ENCODE peak calls at places on chromosome 18, in four cellular contexts. Q is HepG2, M is K562, R is GM12878. E is an unnamed sample.

GRCh38 chr18:79366177-79367094 is 29.3 kb upstream of the NFATC1 start:
- DNase-seq in M (no peak), Q (no peak), R (no peak), E (no peak)

GRCh38 chr18:30987479-30988241 is 54.9 kb downstream of the DSC3 start:
- DNase-seq in M (peak), Q (no peak), R (no peak), E (no peak)

GRCh38 chr18:71442830-71443229 is 1101.3 kb downstream of the CBLN2 start:
- DNase-seq in R (no peak), M (no peak), Q (no peak), E (no peak)

GRCh38 chr18:388198-388597 is 112.3 kb downstream of the COLEC12 start:
- DNase-seq in Q (no peak), R (no peak), M (no peak), E (no peak)

GRCh38 chr18:8701546-8702118 is 3.7 kb upstream of the MTCL1 start:
- DNase-seq in R (no peak), Q (peak), M (no peak), E (no peak)

GRCh38 chr18:50461251-50461650 is 86.4 kb downstream of the SKA1 start:
- DNase-seq in Q (no peak), R (no peak), M (no peak), E (no peak)

GRCh38 chr18:32812342-32812741 is 39.5 kb upstream of the KLHL14 start:
- DNase-seq in R (no peak), Q (no peak), M (no peak), E (no peak)

GRCh38 chr18:40841473-40841872 is 1113.6 kb upstream of the PIK3C3 start:
- DNase-seq in M (no peak), Q (no peak), R (no peak), E (no peak)

GRCh38 chr18:62183578-62184195 is 3.2 kb downstream of the PIGN start:
- DNase-seq in R (no peak), Q (peak), M (peak), E (peak)

GRCh38 chr18:41543815-41544214 is 411.2 kb upstream of the PIK3C3 start:
- DNase-seq in M (no peak), R (no peak), Q (no peak), E (no peak)

GRCh38 chr18:58409802-58410445 is 219.0 kb downstream of the ALPK2 start:
- DNase-seq in Q (peak), M (no peak), R (no peak), E (no peak)

GRCh38 chr18:26225022-26225693 is 1.1 kb upstream of the TAF4B start:
- DNase-seq in R (no peak), M (no peak), Q (no peak), E (no peak)

GRCh38 chr18:58315041-58315440 is 271.0 kb downstream of the NEDD4L start:
- DNase-seq in R (no peak), Q (peak), M (no peak), E (no peak)

GRCh38 chr18:21115519-21116411 is 4.2 kb upstream of the ROCK1 start:
- DNase-seq in M (no peak), Q (no peak), R (no peak), E (no peak)

GRCh38 chr18:55085557-55086285 is 126.5 kb upstream of the CCDC68 start:
- DNase-seq in M (no peak), Q (no peak), R (no peak), E (no peak)

GRCh38 chr18:25056456-25056855 is 295.5 kb downstream of the ZNF521 start:
- DNase-seq in Q (no peak), R (no peak), M (no peak), E (no peak)

GRCh38 chr18:12585218-12585617 is 72.7 kb downstream of the SPIRE1 start:
- DNase-seq in Q (no peak), M (no peak), R (no peak), E (no peak)

GRCh38 chr18:46536215-46536874 is 120.7 kb downstream of the LOXHD1 start:
- DNase-seq in Q (no peak), M (no peak), R (no peak), E (no peak)

GRCh38 chr18:3720818-3721545 is 271.0 kb downstream of the TGIF1 start:
- DNase-seq in Q (no peak), R (no peak), M (no peak), E (no peak)

GRCh38 chr18:79402977-79403722 is 7.4 kb downstream of the NFATC1 start:
- DNase-seq in M (no peak), R (no peak), Q (no peak), E (no peak)

GRCh38 chr18:36419913-36420531 is 122.5 kb downstream of the FHOD3 start:
- DNase-seq in Q (peak), R (no peak), M (no peak), E (no peak)

GRCh38 chr18:58288922-58289797 is 245.1 kb downstream of the NEDD4L start:
- DNase-seq in R (no peak), Q (no peak), M (no peak), E (no peak)

GRCh38 chr18:27009293-27009692 is 143.8 kb upstream of the AQP4 start:
- DNase-seq in R (no peak), M (no peak), Q (no peak), E (no peak)

GRCh38 chr18:9726936-9727335 is 18.8 kb downstream of the RAB31 start:
- DNase-seq in Q (no peak), M (no peak), R (no peak), E (no peak)

GRCh38 chr18:9722691-9723090 is 14.6 kb downstream of the RAB31 start:
- DNase-seq in R (no peak), Q (peak), M (no peak), E (no peak)

GRCh38 chr18:9721893-9722515 is 13.9 kb downstream of the RAB31 start:
- DNase-seq in Q (no peak), M (no peak), R (no peak), E (no peak)

GRCh38 chr18:9724797-9725196 is 16.7 kb downstream of the RAB31 start:
- DNase-seq in Q (no peak), R (no peak), M (no peak), E (no peak)

GRCh38 chr18:9726175-9726574 is 18.1 kb downstream of the RAB31 start:
- DNase-seq in Q (no peak), R (no peak), M (no peak), E (no peak)
- TF ChIP-seq FOXK2 in Q (no peak), R (no peak), M (no peak), E (no peak)

GRCh38 chr18:74387362-74387761 is 69.7 kb downstream of the DIPK1C start:
- DNase-seq in R (no peak), M (no peak), Q (no peak), E (no peak)

GRCh38 chr18:74380916-74381315 is 65.3 kb downstream of the C18orf63 start:
- DNase-seq in R (no peak), M (no peak), Q (no peak), E (no peak)

GRCh38 chr18:74381621-74382350 is 66.1 kb downstream of the C18orf63 start:
- DNase-seq in Q (no peak), M (no peak), R (no peak), E (no peak)

GRCh38 chr18:74378179-74378682 is 62.6 kb downstream of the C18orf63 start:
- DNase-seq in R (no peak), M (no peak), Q (no peak), E (no peak)

DNA sequence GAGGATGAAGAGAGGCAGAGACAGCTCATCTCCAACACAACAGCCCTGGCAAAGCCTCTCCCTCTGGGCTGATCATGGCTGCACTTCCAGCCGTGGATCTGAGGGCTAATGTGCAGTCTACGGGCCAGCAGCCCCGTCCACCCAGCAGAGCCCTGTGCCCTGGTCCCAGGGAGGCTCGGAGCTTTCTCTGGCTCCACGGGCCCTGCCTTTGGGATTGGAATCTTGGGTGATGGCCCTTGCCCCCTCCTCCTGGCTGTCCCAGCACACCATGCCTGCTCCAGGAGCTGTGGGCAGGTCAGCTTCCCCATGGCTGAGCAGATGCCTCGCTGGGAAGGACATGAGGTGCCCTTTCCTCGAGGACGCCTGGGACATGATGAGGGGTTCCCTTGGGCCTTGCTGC is 66.8 kb downstream of the C18orf63 start:
- DNase-seq in M (no peak), R (no peak), Q (no peak), E (no peak)
- TF ChIP-seq BHLHE40 in M (no peak), R (no peak), Q (no peak), E (no peak)

GRCh38 chr18:48208432-48208948 is 200.7 kb downstream of the ZBTB7C start:
- DNase-seq in M (no peak), R (no peak), Q (no peak), E (no peak)
- TF ChIP-seq FOXK2 in M (no peak), R (no peak), Q (no peak), E (no peak)

GRCh38 chr18:10193446-10193845 is 261.0 kb upstream of the APCDD1 start:
- DNase-seq in M (no peak), R (no peak), Q (no peak), E (no peak)

GRCh38 chr18:10190564-10190963 is 263.9 kb upstream of the APCDD1 start:
- DNase-seq in R (no peak), M (no peak), Q (no peak), E (no peak)

GRCh38 chr18:10195529-10195928 is 258.9 kb upstream of the APCDD1 start:
- DNase-seq in M (no peak), R (no peak), Q (no peak), E (no peak)

GRCh38 chr18:10197097-10197496 is 257.3 kb upstream of the APCDD1 start:
- DNase-seq in R (no peak), Q (no peak), M (no peak), E (no peak)

DNA sequence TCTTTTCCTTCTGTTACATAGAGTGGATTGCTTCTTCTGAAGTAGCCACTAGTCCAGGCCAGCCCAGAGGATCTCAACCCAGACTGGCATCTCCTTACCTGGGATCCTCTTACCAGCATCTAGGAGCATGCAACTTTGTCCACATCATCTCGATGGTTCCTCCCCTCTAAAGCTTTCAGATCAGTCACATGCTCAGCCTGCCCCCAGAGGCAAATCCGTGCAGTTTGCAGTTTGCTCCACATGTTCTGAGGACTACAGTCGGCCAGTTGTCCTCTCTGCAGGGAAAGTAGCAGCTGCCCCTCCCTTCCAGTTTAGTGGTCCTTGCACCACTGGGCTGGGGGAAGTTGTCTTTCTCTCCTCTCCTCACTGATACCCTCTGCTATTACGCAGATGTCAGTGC is 259.8 kb upstream of the APCDD1 start:
- DNase-seq in R (no peak), M (no peak), Q (no peak), E (peak)
- TF ChIP-seq BHLHE40 in R (no peak), M (no peak), Q (no peak), E (no peak)

E was measured in HEK293T.